ENCODE peak calls at places on chromosomes 16 and 17, in four cellular contexts. K is HAP-1, O is Panc1, J is K562. X is an unnamed sample.

GRCh38 chr16:30121741-30122620 is 1.0 kb downstream of the MAPK3 start:
- DNase-seq in K (no peak), O (no peak), J (no peak), X (no peak)

GRCh38 chr16:83952940-83953795 is at the start of gene OSGIN1:
- DNase-seq in K (peak; percentile 96), O (peak; percentile 69), J (peak; percentile 98), X (no peak)

GRCh38 chr17:57995076-57995956 is 7.3 kb upstream of the VEZF1 start:
- DNase-seq in K (peak; percentile 70), O (peak; percentile 52), J (peak; percentile 81), X (peak; percentile 49)

GRCh38 chr17:35605753-35606152 is 18.6 kb downstream of the AP2B1 start:
- DNase-seq in K (no peak), O (no peak), J (no peak), X (no peak)

GRCh38 chr17:71753070-71753469 is 367.8 kb upstream of the SOX9 start:
- DNase-seq in K (no peak), O (no peak), J (no peak), X (no peak)

GRCh38 chr17:76847031-76847430 is 21.2 kb upstream of the MGAT5B start:
- DNase-seq in K (no peak), O (no peak), J (no peak), X (no peak)

GRCh38 chr16:52547001-52547833 is at the start of gene TOX3:
- DNase-seq in K (peak; percentile 82), O (no peak), J (no peak), X (no peak)

GRCh38 chr17:16491131-16491702 is 776 bp downstream of the LRRC75A start:
- DNase-seq in K (peak; percentile 56), O (no peak), J (no peak), X (peak; percentile 20)

DNA sequence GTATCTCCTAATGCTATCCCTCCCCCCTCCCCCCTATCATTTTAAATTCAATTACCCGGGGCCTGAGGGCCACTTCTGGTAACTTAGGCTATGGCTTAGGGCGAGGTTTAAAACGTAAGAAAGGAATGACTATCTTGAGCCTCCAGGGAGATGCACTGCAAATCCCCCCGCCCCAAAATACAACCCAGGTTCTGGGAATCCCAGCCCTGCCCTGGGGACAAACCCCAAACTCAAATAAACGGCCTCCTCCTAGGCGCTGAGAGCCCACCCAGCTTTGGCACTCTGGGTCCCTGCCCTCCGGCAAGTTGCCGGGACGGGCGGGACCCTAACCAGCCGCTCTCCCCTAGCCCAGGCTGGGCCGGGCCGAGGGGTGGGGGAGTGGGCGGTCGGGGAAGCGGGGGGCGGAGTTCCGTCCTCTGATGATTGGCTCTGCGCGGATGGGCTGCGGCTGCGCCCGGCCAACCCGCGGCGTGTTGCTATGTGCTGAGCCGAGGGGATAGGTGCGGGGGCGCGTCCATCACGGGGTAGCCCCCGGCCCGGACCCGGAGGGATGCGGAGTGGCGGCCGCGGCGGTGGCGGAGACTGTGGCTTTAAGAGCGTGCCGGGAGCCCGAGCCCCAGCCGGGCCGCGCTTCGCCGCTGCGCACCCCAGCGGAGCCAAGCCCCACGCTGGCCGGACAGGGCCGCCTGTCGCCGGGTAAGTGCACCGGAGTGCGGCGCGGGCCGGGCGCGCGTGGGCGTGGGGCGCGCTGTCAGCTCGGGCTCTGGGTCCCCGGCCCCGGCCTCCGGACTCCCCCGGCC is at the start of gene YPEL2:
- DNase-seq in K (peak; percentile 98), O (no peak), J (peak; percentile 91), X (peak; percentile 91)
- H3K4me1 ChIP-seq in K (peaks cover 14% of the 10 kb centered on the region), O (peaks cover 9% of the 10 kb centered on the region), J (peaks cover 23% of the 10 kb centered on the region), X (peaks cover 65% of the 10 kb centered on the region)

GRCh38 chr16:15970743-15971434 is 21.5 kb downstream of the ABCC1 start:
- DNase-seq in K (peak; percentile 94), O (no peak), J (no peak), X (no peak)
- H3K4me1 ChIP-seq in K (peaks cover 8% of the 10 kb centered on the region), O (peaks cover 38% of the 10 kb centered on the region), J (no peaks in the 10 kb centered on the region), X (no peaks in the 10 kb centered on the region)

GRCh38 chr16:1542166-1542500 is 8.7 kb downstream of the TMEM204 start:
- DNase-seq in K (no peak), O (no peak), J (no peak), X (no peak)
- H3K4me1 ChIP-seq in K (no peaks in the 10 kb centered on the region), O (peaks cover 7% of the 10 kb centered on the region), J (peaks cover 64% of the 10 kb centered on the region), X (peaks cover 74% of the 10 kb centered on the region)

DNA sequence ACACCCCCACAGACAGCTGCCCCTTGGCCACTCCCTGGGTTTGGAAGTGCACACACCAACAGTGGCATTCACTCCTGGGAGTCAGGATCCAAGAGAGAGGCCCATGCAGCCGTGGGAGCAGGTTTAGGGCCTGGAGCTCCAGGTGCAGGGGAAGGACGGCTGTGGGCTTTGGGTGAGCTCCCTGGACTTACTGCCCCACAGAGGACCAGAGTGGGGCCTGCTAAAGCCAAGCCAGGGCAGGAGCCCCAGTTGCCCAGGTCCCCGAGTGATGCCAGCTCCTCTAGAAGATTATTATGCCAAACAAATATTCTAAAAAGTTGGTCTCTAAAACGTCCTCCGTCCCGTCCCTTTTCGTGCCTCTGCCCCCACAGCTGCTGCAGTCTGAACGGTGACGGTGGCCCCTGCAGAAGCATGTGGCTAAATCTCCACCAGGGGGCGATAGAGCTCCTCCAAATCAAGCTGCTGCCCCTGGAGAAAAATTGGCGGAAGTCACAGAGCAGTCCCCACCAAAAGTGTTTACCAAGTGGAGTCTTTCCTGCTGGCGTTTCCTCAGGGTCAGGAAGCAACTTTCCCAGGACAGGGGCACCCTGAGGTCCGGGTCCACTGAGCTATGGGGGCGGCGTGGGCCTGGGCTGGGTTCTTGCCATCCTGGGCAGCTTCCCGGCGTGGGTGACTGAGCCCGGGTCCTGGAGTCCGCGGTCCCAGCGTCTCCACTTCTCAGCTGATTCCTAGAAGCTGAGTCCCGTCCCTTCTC is 4.2 kb downstream of the ARMC7 start:
- DNase-seq in K (peak; percentile 94), O (no peak), J (peak; percentile 95), X (peak; percentile 88)
- H3K4me1 ChIP-seq in K (peaks cover 13% of the 10 kb centered on the region), O (peaks cover 23% of the 10 kb centered on the region), J (peaks cover 35% of the 10 kb centered on the region), X (peaks cover 24% of the 10 kb centered on the region)

GRCh38 chr16:68759062-68759461 is 22.0 kb downstream of the CDH1 start:
- DNase-seq in K (no peak), O (no peak), J (no peak), X (no peak)
- H3K4me1 ChIP-seq in K (peaks cover 8% of the 10 kb centered on the region), O (peaks cover 10% of the 10 kb centered on the region), J (peaks cover 5% of the 10 kb centered on the region), X (no peaks in the 10 kb centered on the region)

GRCh38 chr17:63365366-63366237 is 80.5 kb downstream of the CYB561 start:
- DNase-seq in K (no peak), O (no peak), J (no peak), X (no peak)
- H3K4me1 ChIP-seq in K (no peaks in the 10 kb centered on the region), O (no peaks in the 10 kb centered on the region), J (no peaks in the 10 kb centered on the region), X (no peaks in the 10 kb centered on the region)

X was measured in CD8-positive, alpha-beta memory T cell.